ENCODE peak calls at places on chromosomes 7 and 10, in seven cellular contexts. M, N, F, J, S, X and Y are unnamed samples.

GRCh38 chr7:98831641-98832221 is 38.1 kb downstream of the TMEM130 start:
- DNase-seq in X (no peak), S (peak; percentile 50), J (no peak), F (no peak), M (no peak), N (no peak), Y (peak; percentile 20)

GRCh38 chr10:71769279-71769823 is 4.0 kb downstream of the VSIR start:
- DNase-seq in J (no peak), M (no peak), N (no peak), S (no peak), F (peak; percentile 26), X (no peak), Y (no peak)

GRCh38 chr7:76292206-76292573 is 10.3 kb upstream of the HSPB1 start:
- DNase-seq in N (no peak), F (no peak), M (no peak), J (no peak), S (no peak), X (no peak), Y (no peak)

GRCh38 chr10:22927661-22928403 is at the start of gene ARMC3:
- DNase-seq in F (peak; percentile 2), X (no peak), M (peak; percentile 63), J (peak; percentile 65), S (no peak), N (no peak), Y (peak; percentile 78)

GRCh38 chr10:132881186-132881920 is 61.0 kb downstream of the CFAP46 start:
- DNase-seq in N (no peak), S (no peak), J (no peak), M (no peak), F (no peak), X (no peak), Y (no peak)

GRCh38 chr7:76261935-76262334 is 40.5 kb upstream of the HSPB1 start:
- DNase-seq in X (no peak), F (no peak), N (no peak), S (no peak), M (no peak), J (no peak), Y (no peak)

GRCh38 chr10:114879093-114879492 is 57.5 kb downstream of the FHIP2A start:
- DNase-seq in M (no peak), N (peak; percentile 44), S (no peak), J (no peak), X (no peak), F (no peak), Y (no peak)

GRCh38 chr7:117706191-117706590 is 167.1 kb downstream of the CTTNBP2 start:
- DNase-seq in X (no peak), S (no peak), F (no peak), J (no peak), M (no peak), N (no peak), Y (no peak)

GRCh38 chr7:122605929-122606328 is 93.0 kb downstream of the RNF133 start:
- DNase-seq in J (no peak), N (no peak), M (no peak), S (no peak), X (no peak), F (no peak), Y (no peak)

GRCh38 chr7:82805527-82805960 is 357.1 kb downstream of the PCLO start:
- DNase-seq in N (no peak), J (no peak), F (peak; percentile 70), X (peak; percentile 24), S (no peak), M (no peak), Y (no peak)

GRCh38 chr7:128878226-128879105 is 15.8 kb downstream of the ATP6V1F start:
- DNase-seq in F (no peak), N (no peak), M (no peak), J (no peak), S (no peak), X (no peak), Y (no peak)

GRCh38 chr10:94500063-94500462 is 45.5 kb upstream of the HELLS start:
- DNase-seq in M (no peak), F (no peak), J (no peak), X (no peak), S (no peak), N (no peak), Y (no peak)

GRCh38 chr7:20343211-20343610 is 12.5 kb downstream of the ITGB8 start:
- DNase-seq in J (no peak), S (no peak), F (no peak), M (no peak), N (no peak), X (no peak), Y (no peak)

GRCh38 chr10:73625004-73625883 is 16.0 kb downstream of the MYOZ1 start:
- DNase-seq in X (no peak), J (no peak), N (no peak), S (peak; percentile 23), F (no peak), M (no peak), Y (peak; percentile 28)

GRCh38 chr7:108376206-108376605 is 80.0 kb downstream of the NRCAM start:
- DNase-seq in X (no peak), F (no peak), M (no peak), N (no peak), J (no peak), S (no peak), Y (no peak)

GRCh38 chr10:89032141-89032814 is 41.7 kb downstream of the FAS start:
- DNase-seq in M (no peak), J (peak; percentile 29), N (no peak), X (peak; percentile 52), F (no peak), S (no peak), Y (no peak)

DNA sequence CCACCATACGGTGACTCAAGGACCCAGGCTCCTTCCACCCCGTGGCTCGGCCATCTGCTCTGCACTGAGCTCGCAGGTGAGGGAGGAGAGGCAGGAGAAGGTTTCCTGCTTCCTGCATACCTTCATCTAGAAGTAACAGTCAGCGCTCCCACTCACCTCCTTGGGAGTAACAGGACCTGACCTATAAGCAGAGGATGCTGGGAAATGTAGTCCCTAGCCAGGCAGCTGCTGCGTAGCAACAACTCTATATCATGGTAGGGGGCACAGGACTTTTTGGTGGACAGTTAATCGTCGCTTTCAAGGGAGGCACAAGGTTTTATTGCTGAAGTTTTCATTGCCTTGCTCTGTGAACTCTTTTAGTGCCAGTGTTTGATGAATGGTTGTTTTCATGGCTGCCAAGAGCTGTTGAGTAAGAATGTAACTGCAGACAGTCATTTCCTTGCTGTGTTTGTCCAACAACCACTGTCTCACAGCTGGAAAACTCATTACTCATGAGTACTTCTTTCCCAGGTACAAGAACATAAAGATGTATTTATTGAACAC is 10.2 kb upstream of the ZFYVE27 start:
- DNase-seq in N (no peak), F (no peak), M (no peak), S (no peak), J (no peak), X (no peak), Y (no peak)
- TF ChIP-seq CTCF in N (no peak), F (no peak), M (no peak), S (no peak), J (no peak), X (no peak), Y (no peak)

GRCh38 chr10:105070249-105070648 is 429.2 kb downstream of the SORCS3 start:
- DNase-seq in F (no peak), S (no peak), J (no peak), M (no peak), X (no peak), N (no peak), Y (no peak)
- TF ChIP-seq CTCF in F (no peak), S (no peak), J (no peak), M (no peak), X (no peak), N (no peak), Y (no peak)

GRCh38 chr10:87816163-87816841 is 1.7 kb downstream of the ATAD1 start:
- DNase-seq in N (no peak), F (no peak), S (no peak), M (no peak), J (no peak), X (no peak), Y (no peak)
- TF ChIP-seq CTCF in N (no peak), F (no peak), S (no peak), M (peak; percentile 14), J (no peak), X (no peak), Y (peak; percentile 18)

GRCh38 chr10:77899080-77899477 is 27.5 kb downstream of the DLG5 start:
- DNase-seq in F (no peak), S (peak; percentile 57), M (no peak), N (no peak), X (peak; percentile 50), J (no peak), Y (no peak)

GRCh38 chr10:77896058-77896457 is 30.5 kb downstream of the DLG5 start:
- DNase-seq in S (no peak), N (no peak), F (no peak), J (no peak), M (no peak), X (no peak), Y (no peak)

GRCh38 chr10:77899690-77900089 is 26.9 kb downstream of the DLG5 start:
- DNase-seq in N (no peak), M (no peak), S (no peak), F (no peak), X (no peak), J (no peak), Y (no peak)

GRCh38 chr10:77901743-77902142 is 24.8 kb downstream of the DLG5 start:
- DNase-seq in J (no peak), F (no peak), S (peak; percentile 70), N (no peak), M (no peak), X (no peak), Y (no peak)

DNA sequence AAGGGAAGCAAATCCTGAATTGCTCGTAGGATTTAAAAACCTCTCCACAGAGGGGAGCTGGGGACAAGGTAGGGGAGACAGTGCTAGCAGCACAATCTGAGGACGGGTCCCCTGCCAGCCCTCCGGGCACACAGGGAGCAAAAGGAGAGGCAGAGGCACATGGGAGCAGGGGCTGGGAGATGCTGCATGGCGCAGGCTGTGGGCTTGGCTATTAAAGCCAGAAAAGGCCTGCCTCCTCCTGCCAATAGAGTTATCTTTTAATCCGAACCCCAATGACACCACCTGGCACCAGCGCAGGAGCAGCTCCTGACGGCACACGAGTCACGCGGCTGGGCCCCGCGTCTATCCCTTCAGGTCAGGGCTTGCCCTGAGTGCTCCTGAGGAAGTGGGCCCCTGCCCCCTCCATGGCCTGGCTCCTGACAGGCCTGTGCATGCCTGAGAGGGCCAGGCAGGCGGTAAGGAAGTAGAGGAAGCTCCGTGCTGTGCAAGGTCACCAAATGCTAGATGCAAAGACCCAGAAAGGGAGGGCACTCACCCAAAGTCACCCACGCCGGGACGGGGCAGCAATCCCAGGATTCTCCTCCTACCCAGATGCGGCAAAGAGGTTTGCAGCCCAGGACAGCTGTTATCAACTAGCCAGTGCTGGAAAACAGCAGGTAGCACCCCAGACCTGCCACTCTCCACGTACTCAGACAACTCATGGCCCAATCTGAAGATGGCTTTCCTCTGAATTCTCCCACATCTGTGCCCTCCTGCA is 28.1 kb downstream of the DLG5 start:
- DNase-seq in M (no peak), X (no peak), J (no peak), N (no peak), F (no peak), S (peak; percentile 97), Y (no peak)
- TF ChIP-seq CTCF in M (no peak), X (no peak), J (no peak), N (no peak), F (no peak), S (no peak), Y (no peak)

DNA sequence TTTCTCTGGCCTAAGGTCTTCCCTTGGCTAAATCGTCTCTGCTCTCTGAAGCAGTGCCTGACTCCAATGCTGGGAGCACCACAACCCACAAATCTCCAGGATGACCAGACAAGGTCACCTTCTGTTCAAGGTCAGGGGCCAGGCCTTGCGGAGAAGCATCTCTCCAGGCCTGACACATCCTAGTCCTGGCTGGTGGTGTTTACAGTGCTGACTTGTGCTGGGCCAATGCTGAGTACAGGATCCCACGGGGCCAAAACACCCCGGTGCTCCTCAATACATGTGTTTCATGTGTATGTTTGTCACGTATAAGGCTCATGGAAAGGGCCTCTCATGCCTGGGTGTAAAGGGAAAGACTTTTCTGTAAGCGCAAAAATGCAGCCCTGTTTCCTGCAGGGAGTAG is 51.7 kb upstream of the ZRANB1 start:
- DNase-seq in X (no peak), N (no peak), S (peak; percentile 38), F (no peak), J (no peak), M (no peak), Y (no peak)
- TF ChIP-seq CTCF in X (no peak), N (no peak), S (no peak), F (no peak), J (no peak), M (no peak), Y (no peak)